ENCODE peak calls at places on chromosome 14, in eight cellular contexts. One of them, this sample, is unnamed.

GRCh38 chr14:58238252-58239247 is 6.1 kb upstream of the PSMA3 start:
- DNase-seq in pancreas: no peak
- DNase-seq in NB4: no peak
- DNase-seq in lower leg skin: no peak
- DNase-seq in fibroblast of lung: peak
- DNase-seq in CD8-positive, alpha-beta T cell: no peak
- DNase-seq in astrocyte of the spinal cord: no peak
- DNase-seq in AG10803: no peak
- DNase-seq in this sample: peak

GRCh38 chr14:104214411-104214810 is 76.0 kb downstream of the KIF26A start:
- DNase-seq in CD8-positive, alpha-beta T cell: no peak
- DNase-seq in pancreas: no peak
- DNase-seq in lower leg skin: no peak
- DNase-seq in NB4: no peak
- DNase-seq in astrocyte of the spinal cord: no peak
- DNase-seq in fibroblast of lung: no peak
- DNase-seq in AG10803: no peak
- DNase-seq in this sample: no peak

GRCh38 chr14:91714805-91715204 is 17.1 kb downstream of the CATSPERB start:
- DNase-seq in fibroblast of lung: no peak
- DNase-seq in lower leg skin: no peak
- DNase-seq in CD8-positive, alpha-beta T cell: no peak
- DNase-seq in NB4: peak
- DNase-seq in AG10803: no peak
- DNase-seq in pancreas: no peak
- DNase-seq in astrocyte of the spinal cord: no peak
- DNase-seq in this sample: no peak

GRCh38 chr14:104777808-104778249 is 17.7 kb downstream of the AKT1 start:
- DNase-seq in pancreas: no peak
- DNase-seq in AG10803: no peak
- DNase-seq in NB4: no peak
- DNase-seq in lower leg skin: no peak
- DNase-seq in fibroblast of lung: no peak
- DNase-seq in CD8-positive, alpha-beta T cell: no peak
- DNase-seq in astrocyte of the spinal cord: no peak
- DNase-seq in this sample: no peak

GRCh38 chr14:94129111-94129757 is at the start of gene IFI27L2:
- DNase-seq in lower leg skin: peak
- DNase-seq in fibroblast of lung: peak
- DNase-seq in AG10803: peak
- DNase-seq in CD8-positive, alpha-beta T cell: peak
- DNase-seq in NB4: peak
- DNase-seq in astrocyte of the spinal cord: peak
- DNase-seq in pancreas: peak
- DNase-seq in this sample: peak

GRCh38 chr14:49593016-49593415 is 5.7 kb upstream of the LRR1 start:
- DNase-seq in fibroblast of lung: peak
- DNase-seq in astrocyte of the spinal cord: peak
- DNase-seq in NB4: no peak
- DNase-seq in lower leg skin: no peak
- DNase-seq in pancreas: no peak
- DNase-seq in CD8-positive, alpha-beta T cell: no peak
- DNase-seq in AG10803: no peak
- DNase-seq in this sample: peak

GRCh38 chr14:102500190-102500661 is 9.3 kb downstream of the ANKRD9 start:
- DNase-seq in pancreas: no peak
- DNase-seq in lower leg skin: peak
- DNase-seq in astrocyte of the spinal cord: peak
- DNase-seq in fibroblast of lung: peak
- DNase-seq in CD8-positive, alpha-beta T cell: no peak
- DNase-seq in AG10803: peak
- DNase-seq in NB4: peak
- DNase-seq in this sample: peak

GRCh38 chr14:68939893-68940613 is 39.0 kb downstream of the ACTN1 start:
- DNase-seq in AG10803: peak
- DNase-seq in pancreas: no peak
- DNase-seq in lower leg skin: peak
- DNase-seq in NB4: no peak
- DNase-seq in astrocyte of the spinal cord: peak
- DNase-seq in CD8-positive, alpha-beta T cell: no peak
- DNase-seq in fibroblast of lung: peak
- DNase-seq in this sample: peak

GRCh38 chr14:94615254-94615653 is 3.1 kb downstream of the SERPINA3 start:
- DNase-seq in NB4: no peak
- DNase-seq in pancreas: no peak
- DNase-seq in fibroblast of lung: no peak
- DNase-seq in AG10803: no peak
- DNase-seq in astrocyte of the spinal cord: no peak
- DNase-seq in lower leg skin: peak
- DNase-seq in CD8-positive, alpha-beta T cell: no peak
- DNase-seq in this sample: no peak

GRCh38 chr14:35419429-35419841 is 14.9 kb upstream of the NFKBIA start:
- DNase-seq in AG10803: no peak
- DNase-seq in NB4: no peak
- DNase-seq in astrocyte of the spinal cord: no peak
- DNase-seq in fibroblast of lung: peak
- DNase-seq in pancreas: no peak
- DNase-seq in CD8-positive, alpha-beta T cell: no peak
- DNase-seq in lower leg skin: no peak
- DNase-seq in this sample: peak

GRCh38 chr14:20679907-20680306 is 4.5 kb upstream of the RNASE4 start:
- DNase-seq in astrocyte of the spinal cord: peak
- DNase-seq in NB4: peak
- DNase-seq in AG10803: peak
- DNase-seq in fibroblast of lung: no peak
- DNase-seq in lower leg skin: peak
- DNase-seq in CD8-positive, alpha-beta T cell: no peak
- DNase-seq in pancreas: no peak
- DNase-seq in this sample: peak

GRCh38 chr14:31435276-31435675 is 14.9 kb upstream of the HEATR5A start:
- DNase-seq in AG10803: peak
- DNase-seq in fibroblast of lung: peak
- DNase-seq in pancreas: no peak
- DNase-seq in CD8-positive, alpha-beta T cell: no peak
- DNase-seq in astrocyte of the spinal cord: no peak
- DNase-seq in lower leg skin: no peak
- DNase-seq in NB4: no peak
- DNase-seq in this sample: peak

DNA sequence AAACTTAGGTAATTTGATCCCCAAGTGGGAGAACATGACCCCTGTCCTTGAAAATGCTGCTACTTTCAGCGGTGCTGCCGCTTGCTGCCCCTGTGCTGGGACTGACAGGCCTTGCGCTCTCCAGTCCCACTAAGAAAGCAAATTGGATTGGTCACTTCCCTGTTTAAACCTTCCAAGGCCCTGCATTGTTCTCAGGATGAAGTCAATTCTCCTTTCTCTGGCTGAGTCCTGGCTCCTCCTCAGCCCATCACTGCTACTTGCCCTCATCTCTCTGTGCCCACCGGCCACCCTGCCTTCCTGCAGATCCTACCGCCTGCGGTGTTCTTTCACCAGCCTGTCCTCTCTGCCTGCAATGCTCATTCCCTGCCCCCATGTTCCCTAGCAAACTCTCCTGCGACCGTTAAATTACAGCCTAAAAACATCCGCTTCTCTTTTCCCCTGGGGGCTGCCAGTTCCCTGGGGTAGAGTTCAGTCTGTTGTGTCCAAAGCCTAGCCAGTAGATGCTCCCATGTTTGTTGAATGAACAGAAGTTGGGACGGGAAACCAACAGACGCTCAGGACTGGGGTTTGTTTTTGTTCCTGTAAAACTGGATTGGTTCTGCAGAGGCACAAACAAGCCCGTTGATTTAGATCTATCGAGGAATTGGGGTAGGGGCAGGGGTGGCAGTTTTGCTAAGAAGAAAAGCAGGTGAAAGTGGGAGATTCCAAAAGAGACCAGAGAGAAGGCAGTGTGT is 127.3 kb upstream of the HIF1A start:
- DNase-seq in CD8-positive, alpha-beta T cell: no peak
- DNase-seq in astrocyte of the spinal cord: no peak
- DNase-seq in lower leg skin: no peak
- DNase-seq in fibroblast of lung: no peak
- DNase-seq in AG10803: no peak
- DNase-seq in NB4: peak
- DNase-seq in pancreas: no peak
- DNase-seq in this sample: no peak
- H3K4me3 ChIP-seq in CD8-positive, alpha-beta T cell: peak
- H3K4me3 ChIP-seq in astrocyte of the spinal cord: no peak
- H3K4me3 ChIP-seq in lower leg skin: no peak
- H3K4me3 ChIP-seq in fibroblast of lung: no peak
- H3K4me3 ChIP-seq in AG10803: no peak
- H3K4me3 ChIP-seq in NB4: peak
- H3K4me3 ChIP-seq in pancreas: peak
- H3K4me3 ChIP-seq in this sample: no peak

GRCh38 chr14:105842105-105842504 is 315.7 kb downstream of the TMEM121 start:
- DNase-seq in pancreas: no peak
- DNase-seq in fibroblast of lung: no peak
- DNase-seq in lower leg skin: no peak
- DNase-seq in NB4: no peak
- DNase-seq in CD8-positive, alpha-beta T cell: no peak
- DNase-seq in astrocyte of the spinal cord: no peak
- DNase-seq in AG10803: no peak
- DNase-seq in this sample: no peak
- TF ChIP-seq CTCF in pancreas: no peak
- TF ChIP-seq CTCF in fibroblast of lung: no peak
- TF ChIP-seq CTCF in lower leg skin: no peak
- TF ChIP-seq CTCF in NB4: no peak
- TF ChIP-seq CTCF in CD8-positive, alpha-beta T cell: no peak
- TF ChIP-seq CTCF in astrocyte of the spinal cord: no peak
- TF ChIP-seq CTCF in AG10803: no peak
- TF ChIP-seq CTCF in this sample: no peak

GRCh38 chr14:72454388-72454787 is 439.5 kb downstream of the DPF3 start:
- DNase-seq in pancreas: no peak
- DNase-seq in lower leg skin: no peak
- DNase-seq in CD8-positive, alpha-beta T cell: no peak
- DNase-seq in astrocyte of the spinal cord: no peak
- DNase-seq in AG10803: no peak
- DNase-seq in fibroblast of lung: no peak
- DNase-seq in NB4: no peak
- DNase-seq in this sample: no peak

GRCh38 chr14:72448212-72448611 is 445.7 kb downstream of the DPF3 start:
- DNase-seq in CD8-positive, alpha-beta T cell: no peak
- DNase-seq in AG10803: no peak
- DNase-seq in NB4: no peak
- DNase-seq in lower leg skin: no peak
- DNase-seq in fibroblast of lung: no peak
- DNase-seq in pancreas: no peak
- DNase-seq in astrocyte of the spinal cord: no peak
- DNase-seq in this sample: no peak

GRCh38 chr14:72450473-72451044 is 443.3 kb downstream of the DPF3 start:
- DNase-seq in fibroblast of lung: no peak
- DNase-seq in AG10803: no peak
- DNase-seq in lower leg skin: no peak
- DNase-seq in CD8-positive, alpha-beta T cell: no peak
- DNase-seq in NB4: no peak
- DNase-seq in astrocyte of the spinal cord: no peak
- DNase-seq in pancreas: no peak
- DNase-seq in this sample: no peak

GRCh38 chr14:72451081-72451972 is 442.6 kb downstream of the DPF3 start:
- DNase-seq in fibroblast of lung: peak
- DNase-seq in AG10803: peak
- DNase-seq in NB4: no peak
- DNase-seq in pancreas: no peak
- DNase-seq in astrocyte of the spinal cord: no peak
- DNase-seq in CD8-positive, alpha-beta T cell: no peak
- DNase-seq in lower leg skin: no peak
- DNase-seq in this sample: no peak
- H3K4me3 ChIP-seq in fibroblast of lung: no peak
- H3K4me3 ChIP-seq in AG10803: no peak
- H3K4me3 ChIP-seq in NB4: no peak
- H3K4me3 ChIP-seq in pancreas: no peak
- H3K4me3 ChIP-seq in astrocyte of the spinal cord: no peak
- H3K4me3 ChIP-seq in CD8-positive, alpha-beta T cell: peak
- H3K4me3 ChIP-seq in lower leg skin: no peak
- H3K4me3 ChIP-seq in this sample: no peak

GRCh38 chr14:74042296-74042695 is 23.1 kb downstream of the BBOF1 start:
- DNase-seq in pancreas: no peak
- DNase-seq in fibroblast of lung: no peak
- DNase-seq in NB4: no peak
- DNase-seq in lower leg skin: no peak
- DNase-seq in astrocyte of the spinal cord: no peak
- DNase-seq in CD8-positive, alpha-beta T cell: no peak
- DNase-seq in AG10803: no peak
- DNase-seq in this sample: no peak

GRCh38 chr14:74034572-74034971 is 15.4 kb downstream of the BBOF1 start:
- DNase-seq in astrocyte of the spinal cord: no peak
- DNase-seq in CD8-positive, alpha-beta T cell: no peak
- DNase-seq in pancreas: no peak
- DNase-seq in NB4: no peak
- DNase-seq in lower leg skin: no peak
- DNase-seq in AG10803: no peak
- DNase-seq in fibroblast of lung: no peak
- DNase-seq in this sample: no peak

GRCh38 chr14:74035556-74035955 is 16.4 kb downstream of the BBOF1 start:
- DNase-seq in pancreas: no peak
- DNase-seq in AG10803: peak
- DNase-seq in CD8-positive, alpha-beta T cell: no peak
- DNase-seq in astrocyte of the spinal cord: peak
- DNase-seq in fibroblast of lung: peak
- DNase-seq in NB4: no peak
- DNase-seq in lower leg skin: no peak
- DNase-seq in this sample: peak

DNA sequence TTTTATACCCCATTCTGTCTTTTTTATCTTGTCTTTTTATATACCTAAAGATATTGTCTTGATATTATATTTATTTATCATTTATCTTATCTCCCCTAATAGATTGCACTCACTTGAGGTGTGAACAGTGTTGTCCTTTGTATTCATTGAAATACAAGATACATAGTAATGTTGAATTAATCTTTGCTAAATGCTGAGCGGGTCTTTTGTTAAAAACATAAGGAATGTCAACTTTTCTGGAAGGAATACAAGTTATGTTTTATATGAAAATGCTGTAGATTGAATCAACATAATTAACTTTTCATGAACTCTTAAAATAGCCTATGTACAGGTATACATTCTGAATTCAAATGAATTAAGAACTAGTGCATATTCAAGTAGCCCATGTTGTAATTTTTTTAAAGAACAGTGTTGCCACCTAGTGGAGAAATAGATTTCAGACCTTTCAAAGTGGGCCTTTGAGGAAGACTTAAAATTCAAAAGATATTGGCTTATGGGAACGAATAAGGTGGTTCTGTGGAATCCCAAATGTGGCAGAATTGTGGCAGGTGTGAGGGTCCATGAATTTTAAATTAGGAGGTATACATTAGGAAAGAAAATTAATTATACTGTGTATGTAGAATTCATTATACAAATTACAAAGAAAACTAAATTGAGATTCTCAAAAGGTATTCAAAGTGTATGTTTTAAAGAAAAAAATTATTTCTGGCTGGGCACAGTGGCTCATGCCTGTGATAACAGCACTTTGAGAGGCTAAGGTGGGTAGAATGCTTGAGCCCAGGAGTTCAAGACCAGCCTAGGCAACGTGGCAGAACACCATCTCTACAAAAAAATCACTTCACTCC is 19.1 kb downstream of the BBOF1 start:
- DNase-seq in AG10803: peak
- DNase-seq in astrocyte of the spinal cord: peak
- DNase-seq in pancreas: no peak
- DNase-seq in fibroblast of lung: peak
- DNase-seq in NB4: peak
- DNase-seq in lower leg skin: no peak
- DNase-seq in CD8-positive, alpha-beta T cell: no peak
- DNase-seq in this sample: peak
- TF ChIP-seq CTCF in AG10803: peak
- TF ChIP-seq CTCF in astrocyte of the spinal cord: peak
- TF ChIP-seq CTCF in pancreas: peak
- TF ChIP-seq CTCF in fibroblast of lung: peak
- TF ChIP-seq CTCF in NB4: peak
- TF ChIP-seq CTCF in lower leg skin: no peak
- TF ChIP-seq CTCF in CD8-positive, alpha-beta T cell: peak
- TF ChIP-seq CTCF in this sample: peak